ENCODE peak calls at places on chromosomes 1 and 21, in six cellular contexts. Y is mucosa of descending colon, T is aorta, O is neuronal stem cell, H is SJSA1, N is heart right ventricle. W is an unnamed sample.

GRCh38 chr1:14140800-14141526 is 441.0 kb downstream of the PRDM2 start:
- DNase-seq in O (no peak), Y (no peak), N (peak), H (no peak), T (peak), W (peak)

GRCh38 chr1:247331526-247332214 is at the start of gene ZNF496:
- DNase-seq in T (peak), N (peak), H (peak), Y (peak), O (peak), W (peak)

GRCh38 chr1:151968791-151969399 is 24.8 kb downstream of the S100A10 start:
- DNase-seq in H (no peak), Y (no peak), T (no peak), O (no peak), N (no peak), W (no peak)

GRCh38 chr1:48217861-48218260 is 4.7 kb upstream of the SLC5A9 start:
- DNase-seq in N (no peak), T (no peak), H (no peak), O (no peak), Y (no peak), W (peak)

GRCh38 chr1:25879675-25880074 is 4.2 kb upstream of the PAQR7 start:
- DNase-seq in T (no peak), H (no peak), O (no peak), N (no peak), Y (no peak), W (no peak)

GRCh38 chr1:171251741-171252300 is 3.5 kb downstream of the FMO1 start:
- DNase-seq in Y (peak), T (no peak), N (peak), O (peak), H (no peak), W (peak)

GRCh38 chr1:168223261-168223660 is 2.5 kb upstream of the SFT2D2 start:
- DNase-seq in Y (no peak), T (no peak), N (no peak), O (no peak), H (no peak), W (no peak)

GRCh38 chr1:181812211-181812610 is 249.3 kb downstream of the ZNF648 start:
- DNase-seq in H (peak), T (no peak), Y (no peak), N (no peak), O (peak), W (no peak)

GRCh38 chr1:67735806-67736627 is 51.0 kb downstream of the GADD45A start:
- DNase-seq in N (peak), T (peak), H (peak), O (no peak), Y (peak), W (peak)

GRCh38 chr1:109969430-109969829 is 15.1 kb upstream of the AHCYL1 start:
- DNase-seq in N (no peak), Y (no peak), H (no peak), O (no peak), T (no peak), W (peak)

GRCh38 chr1:2535455-2535854 is 5.4 kb upstream of the HES5 start:
- DNase-seq in N (no peak), Y (no peak), H (no peak), O (no peak), T (no peak), W (no peak)

GRCh38 chr1:218611916-218612580 is 266.9 kb downstream of the TGFB2 start:
- DNase-seq in T (no peak), O (no peak), H (no peak), Y (no peak), N (no peak), W (no peak)

GRCh38 chr21:39670741-39671140 is 58.0 kb downstream of the B3GALT5 start:
- DNase-seq in Y (no peak), T (no peak), O (no peak), N (no peak), H (no peak), W (no peak)

GRCh38 chr1:223711173-223711572 is 1.2 kb upstream of the CAPN2 start:
- DNase-seq in O (no peak), T (no peak), Y (no peak), N (no peak), H (no peak), W (peak)

GRCh38 chr1:56355918-56356317 is 223.4 kb downstream of the PLPP3 start:
- DNase-seq in T (no peak), N (no peak), H (no peak), Y (no peak), O (no peak), W (no peak)

GRCh38 chr21:36704281-36704957 is 5.5 kb downstream of the SIM2 start:
- DNase-seq in T (peak), Y (no peak), O (no peak), N (no peak), H (no peak), W (no peak)

GRCh38 chr21:40507978-40508377 is 339.0 kb downstream of the DSCAM start:
- DNase-seq in T (no peak), O (no peak), N (no peak), H (no peak), Y (no peak), W (no peak)

GRCh38 chr1:115251340-115251748 is 86.7 kb downstream of the NGF start:
- DNase-seq in O (no peak), H (peak), Y (no peak), N (no peak), T (no peak), W (peak)

GRCh38 chr1:36199934-36200741 is 24.1 kb upstream of the THRAP3 start:
- DNase-seq in Y (no peak), T (no peak), H (no peak), O (no peak), N (no peak), W (peak)

DNA sequence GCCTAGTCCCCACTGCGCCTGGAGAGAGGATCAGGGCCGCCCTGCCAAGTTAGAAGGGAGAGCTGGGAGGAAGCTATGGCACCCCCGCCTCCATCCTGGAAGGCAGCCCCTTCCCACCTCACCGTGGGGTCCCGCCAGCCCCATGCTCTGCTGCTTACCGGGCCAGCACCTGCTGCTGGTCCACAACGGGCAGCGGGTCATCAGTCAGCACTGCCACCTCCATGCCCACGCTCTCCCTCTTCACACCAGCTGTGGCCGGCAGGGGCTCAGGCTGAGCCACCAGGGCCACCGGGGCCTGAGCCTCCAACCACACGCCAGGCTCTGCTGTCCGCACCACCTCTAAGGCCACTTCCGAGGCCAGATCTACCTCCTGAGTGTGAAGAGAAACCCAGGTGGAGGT is 23.5 kb upstream of the DDOST start:
- DNase-seq in O (no peak), H (no peak), N (no peak), Y (no peak), T (no peak), W (no peak)
- H3K4me3 ChIP-seq in O (no peak), H (no peak), N (peak), Y (no peak), T (no peak), W (no peak)

DNA sequence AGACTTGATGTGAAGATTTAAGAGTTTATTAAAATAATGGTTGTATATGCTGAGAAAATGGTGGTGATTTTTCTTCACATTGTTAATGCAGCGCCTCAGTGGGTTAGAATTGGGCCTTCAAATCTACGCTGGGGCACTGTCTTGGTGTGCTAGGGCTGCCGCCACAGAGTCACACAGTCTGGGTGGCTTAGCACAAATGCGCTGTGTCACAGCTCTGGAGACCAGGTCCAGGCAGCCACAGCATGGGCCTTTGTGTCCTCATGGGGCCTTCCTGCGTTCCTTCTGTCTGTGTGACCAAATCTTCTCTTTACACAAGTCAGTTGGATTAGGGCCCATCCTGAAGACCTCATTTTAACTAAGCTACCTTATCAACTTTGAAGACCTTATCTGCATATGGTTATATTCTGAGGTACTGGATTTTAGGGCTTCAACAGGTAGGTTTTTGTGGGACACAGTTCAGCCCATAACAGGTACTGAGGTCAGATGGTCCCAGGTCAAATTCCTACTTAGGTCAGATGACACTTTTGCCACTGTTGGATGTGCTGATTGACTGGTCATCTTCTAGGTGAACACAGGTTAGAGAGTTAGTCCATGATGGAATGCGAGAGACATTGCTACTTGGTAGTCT is 17.5 kb downstream of the TRAPPC10 start:
- DNase-seq in Y (no peak), N (no peak), H (no peak), O (no peak), T (no peak), W (no peak)
- H3K4me3 ChIP-seq in Y (no peak), N (no peak), H (no peak), O (no peak), T (no peak), W (no peak)

GRCh38 chr1:147600119-147601111 is 59.1 kb downstream of the BCL9 start:
- DNase-seq in Y (no peak), T (no peak), N (no peak), H (peak), O (no peak), W (peak)

GRCh38 chr1:147599362-147600118 is 58.2 kb downstream of the BCL9 start:
- DNase-seq in T (peak), O (peak), N (peak), H (peak), Y (peak), W (peak)

GRCh38 chr1:147598631-147599361 is 57.5 kb downstream of the BCL9 start:
- DNase-seq in N (no peak), T (peak), O (peak), Y (peak), H (peak), W (no peak)

GRCh38 chr1:147591993-147592392 is 50.7 kb downstream of the BCL9 start:
- DNase-seq in T (no peak), N (no peak), H (no peak), Y (no peak), O (no peak), W (no peak)

GRCh38 chr1:147597010-147597409 is 55.7 kb downstream of the BCL9 start:
- DNase-seq in N (no peak), T (no peak), O (no peak), H (no peak), Y (no peak), W (no peak)
- H3K4me3 ChIP-seq in N (no peak), T (no peak), O (no peak), H (no peak), Y (no peak), W (no peak)

GRCh38 chr1:116908266-116908665 is 1.4 kb upstream of the PTGFRN start:
- DNase-seq in N (no peak), Y (no peak), H (no peak), O (no peak), T (no peak), W (no peak)
- H3K4me3 ChIP-seq in N (no peak), Y (no peak), H (no peak), O (no peak), T (no peak), W (no peak)

DNA sequence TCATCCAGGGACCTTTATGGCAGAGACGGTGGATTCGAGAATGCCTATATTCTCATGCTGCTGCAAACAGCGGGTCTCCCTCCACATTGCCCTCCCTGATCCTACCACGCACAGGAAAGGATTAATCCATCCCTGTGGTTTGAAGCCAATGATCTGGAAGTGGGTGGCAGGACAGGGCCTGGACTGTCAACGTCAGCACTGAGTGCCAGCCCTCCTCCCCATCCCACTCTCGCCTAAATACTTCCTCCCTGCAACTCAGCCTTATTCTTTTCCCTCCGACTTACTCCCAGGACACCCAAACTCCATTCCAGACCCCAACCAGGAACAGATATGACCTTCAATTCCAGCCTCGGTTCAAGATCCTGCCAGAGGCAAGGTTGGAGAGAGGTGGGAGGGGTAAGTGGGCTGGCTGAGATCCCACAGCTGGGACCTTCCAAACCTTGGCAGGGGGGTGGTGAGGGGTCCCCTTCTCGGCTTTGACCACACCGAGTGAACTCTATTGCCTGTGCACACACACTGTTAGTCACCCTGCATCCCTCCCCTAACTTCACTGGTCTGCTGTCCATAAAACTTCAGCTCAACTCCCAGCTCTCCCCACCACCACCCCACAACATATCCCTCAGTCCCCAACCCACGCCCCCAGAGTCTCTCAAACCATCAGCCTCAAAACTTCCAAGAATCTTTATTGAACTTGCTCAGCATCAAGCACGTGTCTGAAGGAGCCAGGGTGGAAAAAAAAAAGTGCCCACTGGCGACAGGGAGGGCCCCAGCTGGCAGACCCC is 2.4 kb upstream of the S100A5 start:
- DNase-seq in N (no peak), H (no peak), O (no peak), Y (peak), T (peak), W (no peak)
- H3K4me3 ChIP-seq in N (no peak), H (no peak), O (no peak), Y (no peak), T (no peak), W (no peak)

DNA sequence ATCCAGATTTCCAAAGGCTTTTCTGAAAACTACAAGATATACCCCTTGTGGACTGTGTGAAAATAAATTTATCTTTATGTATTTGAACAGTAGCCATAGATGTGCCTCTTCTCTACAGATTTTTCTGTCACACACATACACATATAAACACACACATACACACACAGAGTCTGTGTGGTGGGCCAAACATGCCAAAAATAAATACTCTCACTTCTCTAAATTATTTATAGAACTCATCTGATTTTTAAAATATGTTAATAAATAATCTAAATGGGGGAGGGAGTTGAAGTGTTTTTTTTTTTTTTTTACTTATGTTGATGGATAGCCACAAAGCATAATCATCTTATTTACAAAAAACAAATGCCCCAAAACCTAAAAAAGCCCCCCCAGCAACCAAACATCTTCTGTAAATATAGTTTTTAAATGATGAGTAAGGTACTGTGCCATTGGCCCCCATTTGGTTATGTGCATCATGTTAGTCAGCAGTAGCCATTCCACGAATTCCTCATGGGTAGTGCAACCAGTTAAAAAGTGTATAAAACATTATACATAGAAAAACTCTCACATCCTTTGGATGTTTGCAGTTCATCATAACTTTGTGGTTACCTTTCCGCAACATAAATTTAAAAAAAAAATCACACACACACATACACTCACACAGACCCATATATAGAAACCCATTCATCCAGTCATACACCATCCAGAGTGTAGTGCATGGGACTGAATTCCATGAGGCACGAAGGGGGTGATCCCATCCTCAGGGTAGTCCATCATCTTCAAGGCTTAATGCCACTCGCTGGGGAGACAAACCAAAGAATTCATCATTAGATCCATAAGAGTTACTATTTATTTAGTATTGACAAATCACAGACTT is 8.2 kb upstream of the MAGOH start:
- DNase-seq in H (peak), O (no peak), Y (no peak), N (no peak), T (no peak), W (peak)
- H3K4me3 ChIP-seq in H (no peak), O (no peak), Y (no peak), N (no peak), T (no peak), W (no peak)

GRCh38 chr1:19563336-19564097 is 78.2 kb upstream of the CAPZB start:
- DNase-seq in O (no peak), Y (peak), N (peak), H (peak), T (peak), W (peak)

GRCh38 chr1:19569786-19570185 is 74.3 kb upstream of the NBL1 start:
- DNase-seq in T (no peak), H (no peak), Y (no peak), N (no peak), O (no peak), W (no peak)

GRCh38 chr1:19560480-19560879 is 75.1 kb upstream of the CAPZB start:
- DNase-seq in H (no peak), N (no peak), O (no peak), T (no peak), Y (no peak), W (no peak)

GRCh38 chr1:19559641-19560040 is 74.3 kb upstream of the CAPZB start:
- DNase-seq in N (no peak), T (no peak), H (peak), O (no peak), Y (no peak), W (peak)

DNA sequence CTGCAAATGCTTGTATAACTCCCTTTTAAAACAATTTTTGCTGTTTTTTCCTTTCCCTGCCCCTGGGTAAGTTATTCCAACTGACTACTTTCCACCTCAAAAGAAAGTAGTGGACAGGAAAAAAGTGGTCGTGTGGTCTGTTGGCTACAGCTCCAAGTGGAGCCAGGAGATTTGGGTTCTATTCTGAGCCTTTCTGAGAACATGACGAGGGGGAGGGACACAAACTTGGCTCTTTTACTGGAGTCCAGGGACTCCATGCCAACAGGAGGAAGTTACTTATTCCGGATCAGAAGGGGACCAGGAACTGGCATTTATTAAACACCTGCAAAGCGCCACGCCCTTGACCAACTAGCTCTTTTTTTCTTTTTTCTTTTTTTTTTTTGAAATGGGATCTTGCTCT is 79.0 kb upstream of the CAPZB start:
- DNase-seq in T (no peak), N (peak), H (no peak), Y (no peak), O (no peak), W (no peak)
- H3K4me3 ChIP-seq in T (no peak), N (no peak), H (no peak), Y (no peak), O (no peak), W (no peak)